ENCODE peak calls at places on chromosomes 4 and X, in eight cellular contexts. One of them, this sample, is unnamed.

GRCh38 chr4:150828159-150828558 is 186.9 kb downstream of the LRBA start:
- DNase-seq in hippocampal formation: no peak
- DNase-seq in activated CD4-positive, alpha-beta T cell treated with anti-CD3 and anti-CD28 coated beads, Interleukin-2, amount 50 U/mL, for 48 hours: peak
- DNase-seq in NCI-H345: no peak
- DNase-seq in GM10248: peak
- DNase-seq in activated naive CD8-positive, alpha-beta T cell treated with anti-CD3 and anti-CD28 coated beads for 36 hours: peak
- DNase-seq in NCI-H2081: no peak
- DNase-seq in epithelial cell of proximal tubule: no peak
- DNase-seq in this sample: peak

GRCh38 chrX:105837227-105837626 is 14.9 kb downstream of the NRK start:
- DNase-seq in NCI-H2081: no peak
- DNase-seq in hippocampal formation: no peak
- DNase-seq in activated CD4-positive, alpha-beta T cell treated with anti-CD3 and anti-CD28 coated beads, Interleukin-2, amount 50 U/mL, for 48 hours: no peak
- DNase-seq in NCI-H345: peak
- DNase-seq in epithelial cell of proximal tubule: peak
- DNase-seq in GM10248: no peak
- DNase-seq in activated naive CD8-positive, alpha-beta T cell treated with anti-CD3 and anti-CD28 coated beads for 36 hours: no peak
- DNase-seq in this sample: no peak

GRCh38 chr4:37780444-37781133 is 45.9 kb upstream of the PGM2 start:
- DNase-seq in GM10248: no peak
- DNase-seq in activated CD4-positive, alpha-beta T cell treated with anti-CD3 and anti-CD28 coated beads, Interleukin-2, amount 50 U/mL, for 48 hours: peak
- DNase-seq in activated naive CD8-positive, alpha-beta T cell treated with anti-CD3 and anti-CD28 coated beads for 36 hours: peak
- DNase-seq in NCI-H345: no peak
- DNase-seq in epithelial cell of proximal tubule: no peak
- DNase-seq in hippocampal formation: no peak
- DNase-seq in NCI-H2081: no peak
- DNase-seq in this sample: no peak

GRCh38 chrX:53048169-53049126 is at the start of gene GPR173:
- DNase-seq in activated naive CD8-positive, alpha-beta T cell treated with anti-CD3 and anti-CD28 coated beads for 36 hours: no peak
- DNase-seq in GM10248: no peak
- DNase-seq in hippocampal formation: peak
- DNase-seq in epithelial cell of proximal tubule: no peak
- DNase-seq in NCI-H2081: peak
- DNase-seq in activated CD4-positive, alpha-beta T cell treated with anti-CD3 and anti-CD28 coated beads, Interleukin-2, amount 50 U/mL, for 48 hours: no peak
- DNase-seq in NCI-H345: peak
- DNase-seq in this sample: no peak

GRCh38 chr4:174559894-174560293 is 37.6 kb upstream of the HPGD start:
- DNase-seq in activated naive CD8-positive, alpha-beta T cell treated with anti-CD3 and anti-CD28 coated beads for 36 hours: no peak
- DNase-seq in epithelial cell of proximal tubule: no peak
- DNase-seq in hippocampal formation: no peak
- DNase-seq in NCI-H345: no peak
- DNase-seq in activated CD4-positive, alpha-beta T cell treated with anti-CD3 and anti-CD28 coated beads, Interleukin-2, amount 50 U/mL, for 48 hours: no peak
- DNase-seq in GM10248: no peak
- DNase-seq in NCI-H2081: no peak
- DNase-seq in this sample: no peak

GRCh38 chr4:126223784-126224407 is 909.1 kb downstream of the FAT4 start:
- DNase-seq in NCI-H345: no peak
- DNase-seq in activated naive CD8-positive, alpha-beta T cell treated with anti-CD3 and anti-CD28 coated beads for 36 hours: no peak
- DNase-seq in hippocampal formation: no peak
- DNase-seq in GM10248: no peak
- DNase-seq in NCI-H2081: no peak
- DNase-seq in epithelial cell of proximal tubule: no peak
- DNase-seq in activated CD4-positive, alpha-beta T cell treated with anti-CD3 and anti-CD28 coated beads, Interleukin-2, amount 50 U/mL, for 48 hours: no peak
- DNase-seq in this sample: no peak

GRCh38 chr4:95889662-95890061 is 49.8 kb downstream of the PDHA2 start:
- DNase-seq in epithelial cell of proximal tubule: no peak
- DNase-seq in NCI-H345: no peak
- DNase-seq in GM10248: no peak
- DNase-seq in activated CD4-positive, alpha-beta T cell treated with anti-CD3 and anti-CD28 coated beads, Interleukin-2, amount 50 U/mL, for 48 hours: no peak
- DNase-seq in activated naive CD8-positive, alpha-beta T cell treated with anti-CD3 and anti-CD28 coated beads for 36 hours: no peak
- DNase-seq in NCI-H2081: no peak
- DNase-seq in hippocampal formation: no peak
- DNase-seq in this sample: no peak

GRCh38 chr4:74623041-74623440 is 171.3 kb downstream of the BTC start:
- DNase-seq in GM10248: peak
- DNase-seq in NCI-H2081: peak
- DNase-seq in NCI-H345: peak
- DNase-seq in epithelial cell of proximal tubule: no peak
- DNase-seq in activated CD4-positive, alpha-beta T cell treated with anti-CD3 and anti-CD28 coated beads, Interleukin-2, amount 50 U/mL, for 48 hours: no peak
- DNase-seq in activated naive CD8-positive, alpha-beta T cell treated with anti-CD3 and anti-CD28 coated beads for 36 hours: no peak
- DNase-seq in hippocampal formation: no peak
- DNase-seq in this sample: no peak

GRCh38 chr4:13516315-13516860 is 27.9 kb downstream of the NKX3-2 start:
- DNase-seq in activated CD4-positive, alpha-beta T cell treated with anti-CD3 and anti-CD28 coated beads, Interleukin-2, amount 50 U/mL, for 48 hours: no peak
- DNase-seq in NCI-H2081: no peak
- DNase-seq in NCI-H345: no peak
- DNase-seq in activated naive CD8-positive, alpha-beta T cell treated with anti-CD3 and anti-CD28 coated beads for 36 hours: no peak
- DNase-seq in epithelial cell of proximal tubule: no peak
- DNase-seq in hippocampal formation: no peak
- DNase-seq in GM10248: no peak
- DNase-seq in this sample: no peak

GRCh38 chr4:153148796-153149195 is 55.4 kb upstream of the TRIM2 start:
- DNase-seq in hippocampal formation: no peak
- DNase-seq in activated CD4-positive, alpha-beta T cell treated with anti-CD3 and anti-CD28 coated beads, Interleukin-2, amount 50 U/mL, for 48 hours: no peak
- DNase-seq in NCI-H345: no peak
- DNase-seq in epithelial cell of proximal tubule: no peak
- DNase-seq in GM10248: no peak
- DNase-seq in activated naive CD8-positive, alpha-beta T cell treated with anti-CD3 and anti-CD28 coated beads for 36 hours: no peak
- DNase-seq in NCI-H2081: no peak
- DNase-seq in this sample: no peak

GRCh38 chrX:103254171-103254824 is 657 bp downstream of the TCEAL8 start:
- DNase-seq in activated naive CD8-positive, alpha-beta T cell treated with anti-CD3 and anti-CD28 coated beads for 36 hours: peak
- DNase-seq in activated CD4-positive, alpha-beta T cell treated with anti-CD3 and anti-CD28 coated beads, Interleukin-2, amount 50 U/mL, for 48 hours: peak
- DNase-seq in NCI-H345: peak
- DNase-seq in epithelial cell of proximal tubule: no peak
- DNase-seq in NCI-H2081: peak
- DNase-seq in GM10248: peak
- DNase-seq in hippocampal formation: peak
- DNase-seq in this sample: peak

GRCh38 chr4:100421356-100421978 is 96.4 kb downstream of the EMCN start:
- DNase-seq in GM10248: no peak
- DNase-seq in activated naive CD8-positive, alpha-beta T cell treated with anti-CD3 and anti-CD28 coated beads for 36 hours: no peak
- DNase-seq in NCI-H345: peak
- DNase-seq in epithelial cell of proximal tubule: no peak
- DNase-seq in NCI-H2081: peak
- DNase-seq in hippocampal formation: no peak
- DNase-seq in activated CD4-positive, alpha-beta T cell treated with anti-CD3 and anti-CD28 coated beads, Interleukin-2, amount 50 U/mL, for 48 hours: no peak
- DNase-seq in this sample: no peak

GRCh38 chr4:13966241-13967195 is 339.0 kb upstream of the BOD1L1 start:
- DNase-seq in hippocampal formation: no peak
- DNase-seq in epithelial cell of proximal tubule: no peak
- DNase-seq in GM10248: no peak
- DNase-seq in NCI-H345: no peak
- DNase-seq in activated CD4-positive, alpha-beta T cell treated with anti-CD3 and anti-CD28 coated beads, Interleukin-2, amount 50 U/mL, for 48 hours: no peak
- DNase-seq in NCI-H2081: no peak
- DNase-seq in activated naive CD8-positive, alpha-beta T cell treated with anti-CD3 and anti-CD28 coated beads for 36 hours: no peak
- DNase-seq in this sample: no peak